ENCODE peak calls at places on chromosomes 2 and 18, in nine cellular contexts. R is foreskin fibroblast, D is cardiac muscle cell, F is BJ, W is K562, E is HepG2, G is gastrocnemius medialis, S is cardiac fibroblast, Z is A673. M is an unnamed sample.

GRCh38 chr2:239457586-239458445 is 57.0 kb upstream of the HDAC4 start:
- DNase-seq in E (no peak), F (no peak), S (no peak), Z (no peak), D (no peak), G (no peak), R (no peak), W (no peak), M (no peak)

GRCh38 chr2:128577141-128577930 is 258.7 kb upstream of the HS6ST1 start:
- DNase-seq in Z (no peak), R (no peak), F (no peak), D (no peak), W (no peak), G (no peak), E (no peak), S (no peak), M (no peak)

GRCh38 chr2:173226899-173227692 is 127.6 kb upstream of the CDCA7 start:
- DNase-seq in G (no peak), D (peak), E (peak), R (no peak), S (no peak), W (no peak), F (no peak), Z (no peak), M (peak)

GRCh38 chr18:62372156-62372555 is 47.0 kb downstream of the TNFRSF11A start:
- DNase-seq in Z (no peak), E (no peak), S (no peak), W (no peak), G (no peak), D (no peak), F (no peak), R (no peak), M (no peak)

GRCh38 chr18:10519999-10520935 is 5.6 kb upstream of the NAPG start:
- DNase-seq in F (peak), E (peak), S (peak), G (peak), Z (peak), D (peak), R (peak), W (peak), M (peak)

GRCh38 chr18:13647761-13648160 is 78.6 kb downstream of the FAM210A start:
- DNase-seq in Z (no peak), R (no peak), G (no peak), F (no peak), D (no peak), E (no peak), W (no peak), S (no peak), M (no peak)

GRCh38 chr2:21676676-21677075 is 552.9 kb downstream of the TDRD15 start:
- DNase-seq in D (no peak), S (no peak), G (no peak), R (peak), E (no peak), Z (no peak), F (no peak), W (no peak), M (no peak)

GRCh38 chr18:6069539-6069938 is 174.2 kb upstream of the TMEM200C start:
- DNase-seq in G (no peak), Z (no peak), E (no peak), R (no peak), W (no peak), D (no peak), S (no peak), F (no peak), M (no peak)

GRCh38 chr2:222169346-222169745 is 129.5 kb downstream of the PAX3 start:
- DNase-seq in F (peak), Z (peak), D (no peak), E (no peak), G (no peak), R (no peak), S (peak), W (no peak), M (no peak)

GRCh38 chr2:64929329-64929728 is 59.9 kb upstream of the SLC1A4 start:
- DNase-seq in Z (no peak), E (no peak), R (no peak), W (no peak), S (no peak), D (no peak), G (no peak), F (no peak), M (no peak)

GRCh38 chr2:101026253-101026701 is 24.2 kb downstream of the RPL31 start:
- DNase-seq in E (no peak), G (no peak), R (no peak), S (no peak), D (no peak), W (no peak), F (no peak), Z (no peak), M (no peak)

GRCh38 chr2:75865083-75865482 is 154.4 kb upstream of the GCFC2 start:
- DNase-seq in F (no peak), D (no peak), Z (no peak), R (no peak), S (no peak), G (no peak), E (no peak), W (no peak), M (no peak)

GRCh38 chr18:845152-845819 is 33.2 kb upstream of the YES1 start:
- DNase-seq in W (no peak), R (peak), S (peak), G (no peak), D (no peak), Z (peak), F (peak), E (peak), M (peak)

GRCh38 chr2:166917433-166917832 is 29.2 kb downstream of the XIRP2 start:
- DNase-seq in Z (no peak), D (no peak), R (peak), W (no peak), F (no peak), G (no peak), E (no peak), S (no peak), M (no peak)

GRCh38 chr2:178553047-178553446 is 72.8 kb downstream of the PLEKHA3 start:
- DNase-seq in D (no peak), R (peak), E (no peak), Z (no peak), G (no peak), F (peak), W (no peak), S (peak), M (no peak)

GRCh38 chr2:146321175-146321574 is 1523.7 kb upstream of the ACVR2A start:
- DNase-seq in E (no peak), S (peak), F (no peak), D (no peak), G (no peak), R (peak), Z (no peak), W (no peak), M (no peak)

GRCh38 chr2:85854166-85854509 is 34.7 kb downstream of the ST3GAL5 start:
- DNase-seq in W (no peak), E (no peak), F (no peak), S (no peak), D (no peak), R (no peak), Z (no peak), G (no peak), M (no peak)

GRCh38 chr2:55011741-55012574 is 38.3 kb downstream of the RTN4 start:
- DNase-seq in W (no peak), R (no peak), D (no peak), Z (no peak), S (no peak), G (no peak), E (peak), F (no peak), M (no peak)

GRCh38 chr2:55014962-55015939 is 35.0 kb downstream of the RTN4 start:
- DNase-seq in F (peak), Z (peak), E (peak), R (peak), G (peak), S (peak), D (peak), W (peak), M (peak)

GRCh38 chr2:55012648-55013484 is 37.4 kb downstream of the RTN4 start:
- DNase-seq in Z (no peak), F (no peak), S (no peak), G (no peak), E (peak), D (no peak), W (no peak), R (no peak), M (no peak)

GRCh38 chr2:55010915-55011314 is 39.3 kb downstream of the RTN4 start:
- DNase-seq in D (no peak), G (peak), R (peak), E (peak), F (no peak), Z (no peak), S (no peak), W (no peak), M (peak)

DNA sequence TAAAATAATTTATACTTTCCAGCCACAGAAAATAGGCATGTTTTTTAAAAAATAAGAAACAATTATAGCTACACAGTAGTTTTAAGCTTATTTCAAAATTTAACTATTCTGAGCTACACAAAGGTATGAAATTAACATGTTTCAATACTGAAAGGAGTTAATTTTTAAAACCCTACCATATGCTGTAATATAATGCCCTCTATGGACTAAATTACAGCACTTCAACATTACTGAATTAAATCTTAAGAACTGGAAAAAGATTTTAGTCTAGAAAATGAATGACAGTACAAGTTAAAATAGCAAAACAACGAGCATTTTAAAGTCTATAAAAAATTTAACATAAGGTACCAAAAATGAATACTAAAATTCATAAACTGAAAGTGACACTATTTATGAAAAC is 36.3 kb downstream of the RTN4 start:
- DNase-seq in F (no peak), E (no peak), R (no peak), G (no peak), Z (peak), D (no peak), W (no peak), S (no peak), M (no peak)
- TF ChIP-seq CTCF in F (no peak), E (no peak), R (no peak), G (no peak), Z (peak), D (peak), W (peak), S (no peak), M (no peak)

GRCh38 chr2:60659026-60659425 is 97.0 kb upstream of the PAPOLG start:
- DNase-seq in D (no peak), Z (peak), R (no peak), W (peak), G (no peak), E (no peak), F (no peak), S (no peak), M (no peak)
- TF ChIP-seq CTCF in D (no peak), Z (peak), R (no peak), W (peak), G (no peak), E (no peak), F (no peak), S (no peak), M (no peak)

DNA sequence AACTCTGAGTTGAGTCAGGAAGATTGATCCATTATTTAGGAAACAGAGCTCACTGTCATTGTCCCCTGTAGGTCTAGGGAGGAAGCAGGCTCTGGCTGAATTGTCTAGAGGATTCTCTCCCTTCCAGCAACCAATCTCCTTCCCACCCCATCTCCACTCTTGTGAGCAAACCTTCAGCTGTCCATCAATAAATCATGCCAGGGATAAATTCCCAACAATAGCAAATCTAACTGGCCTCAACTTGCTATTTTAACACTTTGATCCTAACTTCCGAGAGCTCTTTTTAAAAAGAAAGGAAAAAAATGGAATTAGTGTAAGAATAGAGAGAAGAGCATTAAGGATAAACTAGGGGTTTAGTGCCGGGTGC is 53.5 kb downstream of the ATP8B1 start:
- DNase-seq in E (no peak), W (no peak), Z (no peak), G (no peak), S (no peak), F (no peak), R (no peak), D (no peak), M (no peak)
- TF ChIP-seq CTCF in E (no peak), W (no peak), Z (no peak), G (no peak), S (no peak), F (no peak), R (no peak), D (no peak), M (no peak)

GRCh38 chr18:73136134-73136533 is 268.3 kb upstream of the NETO1 start:
- DNase-seq in E (peak), D (peak), F (no peak), S (no peak), W (no peak), G (no peak), R (peak), Z (peak), M (no peak)
- TF ChIP-seq CTCF in E (peak), D (no peak), F (peak), S (no peak), W (no peak), G (no peak), R (no peak), Z (peak), M (peak)

DNA sequence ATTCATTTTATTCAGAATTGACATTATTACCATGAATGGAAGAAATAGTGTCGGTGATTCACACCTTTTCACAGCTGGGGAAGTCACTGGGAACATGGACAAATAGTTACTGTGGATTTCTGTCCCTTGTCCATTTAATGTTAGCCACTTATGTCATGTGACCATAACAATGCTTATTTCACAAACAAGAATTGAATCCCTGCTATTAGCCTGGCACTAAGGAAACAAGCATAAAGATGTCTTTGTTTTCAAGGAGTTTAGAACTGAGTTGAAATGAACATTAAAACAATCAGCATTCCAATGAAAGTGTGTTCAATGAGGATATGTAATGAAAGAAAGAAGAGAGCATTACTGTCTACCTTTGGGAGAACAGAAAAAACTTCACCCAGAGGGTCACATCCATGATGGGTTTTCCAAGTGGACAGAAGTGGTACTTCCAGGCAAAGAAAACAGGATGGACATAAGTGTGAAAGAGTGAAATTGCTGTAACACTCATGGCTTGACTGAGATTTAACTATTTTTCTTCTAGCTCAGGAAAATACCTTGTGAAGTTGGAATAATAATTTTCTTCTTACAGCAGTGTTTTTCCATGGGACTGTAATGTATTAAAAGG is 324.5 kb upstream of the UBE2E3 start:
- DNase-seq in Z (no peak), G (no peak), D (no peak), S (no peak), F (no peak), R (no peak), E (no peak), W (no peak), M (no peak)
- TF ChIP-seq CTCF in Z (peak), G (no peak), D (peak), S (peak), F (no peak), R (no peak), E (no peak), W (no peak), M (peak)

GRCh38 chr2:197558393-197558792 is 42.5 kb downstream of the MOB4 start:
- DNase-seq in E (no peak), Z (no peak), G (no peak), F (no peak), D (no peak), S (no peak), R (no peak), W (no peak), M (no peak)
- TF ChIP-seq CTCF in E (no peak), Z (no peak), G (no peak), F (no peak), D (no peak), S (no peak), R (no peak), W (no peak), M (no peak)

GRCh38 chr2:3179208-3179607 is 198.4 kb downstream of the EIPR1 start:
- DNase-seq in S (no peak), Z (peak), F (no peak), D (no peak), W (no peak), E (no peak), G (no peak), R (no peak), M (no peak)
- TF ChIP-seq CTCF in S (no peak), Z (peak), F (peak), D (no peak), W (peak), E (peak), G (no peak), R (no peak), M (no peak)

GRCh38 chr18:47997338-47997780 is 66.9 kb upstream of the SMAD2 start:
- DNase-seq in Z (peak), D (no peak), R (peak), G (no peak), S (no peak), E (no peak), W (peak), F (no peak), M (peak)
- TF ChIP-seq CTCF in Z (peak), D (peak), R (peak), G (no peak), S (peak), E (peak), W (peak), F (peak), M (peak)